ENCODE peak calls at places on chromosome 22, in seven cellular contexts. V is activated naive CD8-positive, alpha-beta T cell treated with anti-CD3 and anti-CD28 coated beads, Interleukin-2, amount 10 ng/mL, durations not matched to agents 7 days and 5 days; A is KBM-7; P is GM12891; L is ELR; U is B cell; O is effector memory CD4-positive, alpha-beta T cell. J is an unnamed sample.

GRCh38 chr22:35467788-35468187 is 67.8 kb downstream of the MCM5 start:
- DNase-seq in V (no peak), A (no peak), P (no peak), L (peak), U (no peak), O (no peak), J (no peak)

GRCh38 chr22:27331526-27332281 is 469.9 kb downstream of the MN1 start:
- DNase-seq in V (no peak), A (peak), P (no peak), L (peak), U (no peak), O (no peak), J (no peak)

GRCh38 chr22:26675687-26676273 is 18.4 kb downstream of the MIAT start:
- DNase-seq in V (no peak), A (no peak), P (no peak), L (no peak), U (no peak), O (no peak), J (no peak)

GRCh38 chr22:47084226-47084625 is 321.8 kb downstream of the TBC1D22A start:
- DNase-seq in V (no peak), A (no peak), P (no peak), L (no peak), U (no peak), O (no peak), J (no peak)

GRCh38 chr22:20486229-20486628 is 9.4 kb downstream of the KLHL22 start:
- DNase-seq in V (no peak), A (no peak), P (no peak), L (no peak), U (no peak), O (no peak), J (no peak)

GRCh38 chr22:37529652-37530345 is 10.6 kb upstream of the CARD10 start:
- DNase-seq in V (no peak), A (peak), P (no peak), L (no peak), U (no peak), O (no peak), J (no peak)

GRCh38 chr22:39174498-39175120 is 22.1 kb upstream of the CBX7 start:
- DNase-seq in V (peak), A (peak), P (no peak), L (peak), U (peak), O (peak), J (peak)

GRCh38 chr22:38176170-38176741 is 5.4 kb downstream of the PLA2G6 start:
- DNase-seq in V (peak), A (peak), P (no peak), L (peak), U (no peak), O (peak), J (no peak)

GRCh38 chr22:32165692-32166091 is 6.6 kb upstream of the C22orf42 start:
- DNase-seq in V (no peak), A (no peak), P (no peak), L (no peak), U (no peak), O (no peak), J (no peak)

GRCh38 chr22:37990302-37990701 is 5.9 kb upstream of the SOX10 start:
- DNase-seq in V (no peak), A (no peak), P (no peak), L (no peak), U (no peak), O (no peak), J (no peak)

GRCh38 chr22:39567135-39567946 is 3.2 kb upstream of the CACNA1I start:
- DNase-seq in V (peak), A (no peak), P (no peak), L (no peak), U (no peak), O (peak), J (no peak)

GRCh38 chr22:45127866-45128265 is 35.9 kb upstream of the NUP50 start:
- DNase-seq in V (no peak), A (no peak), P (no peak), L (peak), U (no peak), O (no peak), J (no peak)

GRCh38 chr22:32706149-32706548 is 95.4 kb upstream of the TIMP3 start:
- DNase-seq in V (no peak), A (no peak), P (no peak), L (peak), U (no peak), O (no peak), J (no peak)

GRCh38 chr22:48490513-48491411 is 1336.9 kb downstream of the BRD1 start:
- DNase-seq in V (no peak), A (no peak), P (no peak), L (no peak), U (no peak), O (no peak), J (no peak)

GRCh38 chr22:27260087-27260730 is 541.3 kb downstream of the MN1 start:
- DNase-seq in V (no peak), A (no peak), P (no peak), L (no peak), U (no peak), O (no peak), J (no peak)

GRCh38 chr22:24444251-24444650 is 16.9 kb downstream of the ADORA2A start:
- DNase-seq in V (no peak), A (no peak), P (no peak), L (no peak), U (no peak), O (no peak), J (no peak)

GRCh38 chr22:21100149-21101032 is 54.6 kb downstream of the LRRC74B start:
- DNase-seq in V (no peak), A (no peak), P (no peak), L (peak), U (no peak), O (no peak), J (no peak)

GRCh38 chr22:49959782-49960158 is 802 bp upstream of the PIM3 start:
- DNase-seq in V (no peak), A (no peak), P (no peak), L (peak), U (peak), O (no peak), J (no peak)

GRCh38 chr22:33793464-33793863 is 126.8 kb downstream of the LARGE1 start:
- DNase-seq in V (no peak), A (no peak), P (no peak), L (no peak), U (no peak), O (no peak), J (no peak)

GRCh38 chr22:38494498-38494897 is 11.6 kb downstream of the DDX17 start:
- DNase-seq in V (no peak), A (no peak), P (no peak), L (no peak), U (no peak), O (no peak), J (no peak)

GRCh38 chr22:45819305-45819704 is 147.7 kb downstream of the ATXN10 start:
- DNase-seq in V (no peak), A (no peak), P (no peak), L (no peak), U (no peak), O (no peak), J (no peak)

GRCh38 chr22:45212306-45212709 is 28.4 kb downstream of the KIAA0930 start:
- DNase-seq in V (no peak), A (no peak), P (no peak), L (peak), U (no peak), O (no peak), J (peak)

GRCh38 chr22:17911312-17911705 is 113.1 kb downstream of the MICAL3 start:
- DNase-seq in V (no peak), A (no peak), P (no peak), L (no peak), U (no peak), O (no peak), J (no peak)

GRCh38 chr22:46027219-46028068 is 50.5 kb upstream of the WNT7B start:
- DNase-seq in V (no peak), A (no peak), P (no peak), L (peak), U (no peak), O (no peak), J (no peak)

GRCh38 chr22:25884121-25884520 is 142.1 kb downstream of the MYO18B start:
- DNase-seq in V (no peak), A (no peak), P (no peak), L (no peak), U (no peak), O (no peak), J (no peak)

GRCh38 chr22:23305922-23306374 is 125.6 kb downstream of the BCR start:
- DNase-seq in V (no peak), A (no peak), P (no peak), L (peak), U (no peak), O (no peak), J (peak)

J was measured in T1000.